ENCODE peak calls at places on chromosomes 4 and X, in five cellular contexts. One of them, this sample, is unnamed.

GRCh38 chrX:34918091-34918736 is 24.4 kb upstream of the FAM47B start:
- DNase-seq in testis: no peak
- DNase-seq in GM12878: no peak
- DNase-seq in fibroblast of the aortic adventitia: peak; percentile 58
- DNase-seq in gastrocnemius medialis: no peak
- DNase-seq in this sample: no peak

GRCh38 chr4:11602606-11603355 is 174.1 kb upstream of the HS3ST1 start:
- DNase-seq in testis: no peak
- DNase-seq in GM12878: no peak
- DNase-seq in fibroblast of the aortic adventitia: no peak
- DNase-seq in gastrocnemius medialis: no peak
- DNase-seq in this sample: no peak

GRCh38 chrX:10157545-10157944 is 770 bp downstream of the CLCN4 start:
- DNase-seq in testis: no peak
- DNase-seq in GM12878: no peak
- DNase-seq in fibroblast of the aortic adventitia: peak; percentile 70
- DNase-seq in gastrocnemius medialis: no peak
- DNase-seq in this sample: no peak

GRCh38 chr4:184959786-184960185 is 58.5 kb upstream of the HELT start:
- DNase-seq in testis: no peak
- DNase-seq in GM12878: no peak
- DNase-seq in fibroblast of the aortic adventitia: no peak
- DNase-seq in gastrocnemius medialis: no peak
- DNase-seq in this sample: no peak

GRCh38 chr4:176188654-176189053 is 6.7 kb downstream of the SPATA4 start:
- DNase-seq in testis: no peak
- DNase-seq in GM12878: no peak
- DNase-seq in fibroblast of the aortic adventitia: no peak
- DNase-seq in gastrocnemius medialis: no peak
- DNase-seq in this sample: no peak

GRCh38 chr4:52199574-52200338 is 148.7 kb downstream of the SPATA18 start:
- DNase-seq in testis: no peak
- DNase-seq in GM12878: no peak
- DNase-seq in fibroblast of the aortic adventitia: peak; percentile 75
- DNase-seq in gastrocnemius medialis: no peak
- DNase-seq in this sample: peak; percentile 71

GRCh38 chrX:153882086-153882498 is 3.9 kb downstream of the L1CAM start:
- DNase-seq in testis: no peak
- DNase-seq in GM12878: no peak
- DNase-seq in fibroblast of the aortic adventitia: no peak
- DNase-seq in gastrocnemius medialis: no peak
- DNase-seq in this sample: no peak

GRCh38 chr4:24229976-24230375 is 340.1 kb upstream of the PPARGC1A start:
- DNase-seq in testis: no peak
- DNase-seq in GM12878: no peak
- DNase-seq in fibroblast of the aortic adventitia: peak; percentile 10
- DNase-seq in gastrocnemius medialis: no peak
- DNase-seq in this sample: peak; percentile 13

GRCh38 chr4:82748176-82748575 is 50.4 kb downstream of the SCD5 start:
- DNase-seq in testis: no peak
- DNase-seq in GM12878: no peak
- DNase-seq in fibroblast of the aortic adventitia: no peak
- DNase-seq in gastrocnemius medialis: no peak
- DNase-seq in this sample: no peak

GRCh38 chrX:11351375-11352295 is 58.4 kb downstream of the AMELX start:
- DNase-seq in testis: peak; percentile 28
- DNase-seq in GM12878: no peak
- DNase-seq in fibroblast of the aortic adventitia: peak; percentile 72
- DNase-seq in gastrocnemius medialis: peak; percentile 71
- DNase-seq in this sample: peak; percentile 27

GRCh38 chr4:37793562-37793961 is 32.9 kb upstream of the PGM2 start:
- DNase-seq in testis: no peak
- DNase-seq in GM12878: no peak
- DNase-seq in fibroblast of the aortic adventitia: peak; percentile 25
- DNase-seq in gastrocnemius medialis: no peak
- DNase-seq in this sample: no peak

GRCh38 chrX:16002185-16002584 is 121.2 kb upstream of the GRPR start:
- DNase-seq in testis: no peak
- DNase-seq in GM12878: no peak
- DNase-seq in fibroblast of the aortic adventitia: peak; percentile 12
- DNase-seq in gastrocnemius medialis: no peak
- DNase-seq in this sample: no peak

GRCh38 chr4:171186700-171187099 is 626.5 kb upstream of the GALNTL6 start:
- DNase-seq in testis: no peak
- DNase-seq in GM12878: no peak
- DNase-seq in fibroblast of the aortic adventitia: no peak
- DNase-seq in gastrocnemius medialis: no peak
- DNase-seq in this sample: no peak

DNA sequence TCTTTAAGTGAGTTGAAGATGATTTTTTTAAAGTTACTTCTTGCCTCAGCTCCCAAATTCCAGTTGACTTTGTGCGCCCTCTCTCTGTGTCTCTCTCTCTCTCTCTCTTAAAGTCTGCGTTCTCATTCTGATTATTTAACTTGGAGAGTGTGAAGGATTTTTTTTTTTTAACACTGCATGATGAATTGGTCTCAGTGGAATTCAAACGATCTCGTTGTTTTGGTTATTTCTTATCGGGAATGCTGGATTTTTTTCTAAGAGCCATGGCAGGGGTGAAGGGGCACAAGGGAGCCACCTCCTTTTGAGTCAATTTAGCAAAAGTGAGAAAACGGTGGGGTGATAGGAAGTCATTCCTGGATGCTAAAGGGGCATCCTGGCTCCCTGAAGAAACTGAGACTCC is 176.1 kb downstream of the SHROOM3 start:
- DNase-seq in testis: no peak
- DNase-seq in GM12878: no peak
- DNase-seq in fibroblast of the aortic adventitia: peak; percentile 92
- DNase-seq in gastrocnemius medialis: no peak
- DNase-seq in this sample: no peak
- H3K4me3 ChIP-seq in testis: no peak overlapping the region
- H3K4me3 ChIP-seq in GM12878: no peak overlapping the region
- H3K4me3 ChIP-seq in fibroblast of the aortic adventitia: peak overlapping the region; percentile 29
- H3K4me3 ChIP-seq in gastrocnemius medialis: no peak overlapping the region
- H3K4me3 ChIP-seq in this sample: no peak overlapping the region

DNA sequence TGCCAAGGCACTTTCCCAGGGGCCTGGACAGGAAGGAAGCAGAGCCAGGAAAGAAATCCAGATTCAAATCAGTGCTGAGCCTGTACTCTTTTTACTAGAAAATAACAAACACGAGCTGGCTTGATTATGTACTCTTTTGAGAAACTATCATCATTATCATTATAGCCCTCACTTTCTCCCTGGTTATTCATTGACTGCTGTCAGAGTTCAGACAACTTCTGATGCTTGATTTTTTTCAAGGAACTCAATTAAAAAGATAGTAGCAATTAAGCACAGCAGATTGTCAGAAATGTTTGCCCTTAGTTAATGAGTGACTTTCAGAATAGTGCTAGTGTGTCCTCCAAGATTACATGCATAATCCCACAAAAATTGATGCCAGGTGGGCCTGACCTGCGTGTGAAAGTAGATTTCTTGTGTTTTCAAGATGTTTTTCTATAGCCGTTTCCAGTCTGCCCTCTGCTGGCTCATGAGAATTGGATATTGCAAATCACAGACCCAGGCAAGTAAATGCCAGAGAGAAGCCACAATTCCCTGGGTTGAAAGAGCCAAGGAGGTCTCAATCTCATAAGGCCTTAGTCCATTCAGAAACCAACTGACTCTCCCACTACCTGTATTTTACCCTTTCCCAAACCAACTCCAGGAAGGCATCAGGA is 14.3 kb upstream of the PNPLA4 start:
- DNase-seq in testis: peak; percentile 16
- DNase-seq in GM12878: no peak
- DNase-seq in fibroblast of the aortic adventitia: peak; percentile 7
- DNase-seq in gastrocnemius medialis: no peak
- DNase-seq in this sample: no peak
- TF ChIP-seq CTCF in testis: no peak
- TF ChIP-seq CTCF in GM12878: peak; percentile 50
- TF ChIP-seq CTCF in fibroblast of the aortic adventitia: peak; percentile 39
- TF ChIP-seq CTCF in gastrocnemius medialis: no peak
- TF ChIP-seq CTCF in this sample: peak; percentile 46

DNA sequence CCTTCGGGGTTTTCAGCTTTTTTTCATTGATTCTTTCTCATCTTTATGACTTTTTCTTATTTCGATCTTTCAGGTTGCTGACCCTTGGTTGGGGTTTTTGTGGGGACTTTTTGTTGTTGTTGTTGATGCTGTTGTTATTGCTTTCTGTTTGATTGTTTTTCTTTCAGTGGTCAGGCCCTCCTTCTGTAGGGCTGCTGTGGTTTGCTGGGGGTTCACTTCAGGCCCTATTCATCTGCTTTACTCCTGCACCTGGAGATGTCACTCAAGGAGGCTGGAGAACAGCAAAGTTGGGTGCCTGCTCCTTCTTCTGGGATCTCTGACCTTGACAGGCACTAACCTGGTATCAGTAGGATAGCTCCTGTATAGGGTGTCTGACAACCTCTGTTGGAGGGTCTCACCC is 39.9 kb upstream of the PCDH18 start:
- DNase-seq in testis: no peak
- DNase-seq in GM12878: peak; percentile 5
- DNase-seq in fibroblast of the aortic adventitia: no peak
- DNase-seq in gastrocnemius medialis: no peak
- DNase-seq in this sample: no peak
- H3K4me3 ChIP-seq in testis: no peak overlapping the region
- H3K4me3 ChIP-seq in GM12878: no peak overlapping the region
- H3K4me3 ChIP-seq in fibroblast of the aortic adventitia: no peak overlapping the region
- H3K4me3 ChIP-seq in gastrocnemius medialis: no peak overlapping the region
- H3K4me3 ChIP-seq in this sample: no peak overlapping the region

GRCh38 chr4:72473434-72473900 is 95.6 kb downstream of the ADAMTS3 start:
- DNase-seq in testis: no peak
- DNase-seq in GM12878: no peak
- DNase-seq in fibroblast of the aortic adventitia: no peak
- DNase-seq in gastrocnemius medialis: no peak
- DNase-seq in this sample: no peak

GRCh38 chr4:72463724-72464123 is 105.3 kb downstream of the ADAMTS3 start:
- DNase-seq in testis: no peak
- DNase-seq in GM12878: no peak
- DNase-seq in fibroblast of the aortic adventitia: no peak
- DNase-seq in gastrocnemius medialis: no peak
- DNase-seq in this sample: no peak

GRCh38 chr4:72471816-72472215 is 97.2 kb downstream of the ADAMTS3 start:
- DNase-seq in testis: no peak
- DNase-seq in GM12878: no peak
- DNase-seq in fibroblast of the aortic adventitia: no peak
- DNase-seq in gastrocnemius medialis: no peak
- DNase-seq in this sample: no peak

GRCh38 chr4:72467633-72468032 is 101.4 kb downstream of the ADAMTS3 start:
- DNase-seq in testis: no peak
- DNase-seq in GM12878: no peak
- DNase-seq in fibroblast of the aortic adventitia: no peak
- DNase-seq in gastrocnemius medialis: no peak
- DNase-seq in this sample: no peak

DNA sequence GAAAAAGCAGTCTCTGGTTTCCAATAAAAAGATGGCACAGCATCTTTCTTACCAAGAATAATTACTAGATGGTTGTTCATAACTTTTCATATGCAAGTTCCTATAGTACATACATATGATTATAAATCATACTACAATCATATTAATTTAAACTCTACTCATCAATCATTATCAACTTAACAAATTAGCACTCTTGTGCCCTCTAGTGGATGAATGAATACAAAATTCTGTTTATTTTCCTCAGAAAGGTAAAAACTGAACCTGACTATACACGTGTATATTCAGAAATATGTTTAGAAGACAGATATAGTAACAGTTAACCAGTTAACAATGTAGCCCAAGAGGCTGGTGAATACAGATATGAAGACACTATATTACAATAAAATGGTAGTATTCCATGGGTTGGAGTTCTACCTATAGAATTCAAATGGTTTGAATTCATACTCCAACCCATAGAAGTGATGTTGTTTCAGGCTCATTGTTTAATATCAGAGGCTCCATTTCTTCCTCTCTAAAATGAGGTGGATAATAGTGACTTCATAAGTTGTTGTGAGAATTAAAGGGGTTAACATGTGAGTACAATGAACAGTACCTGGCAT is 100.0 kb downstream of the ADAMTS3 start:
- DNase-seq in testis: no peak
- DNase-seq in GM12878: no peak
- DNase-seq in fibroblast of the aortic adventitia: peak; percentile 61
- DNase-seq in gastrocnemius medialis: no peak
- DNase-seq in this sample: no peak
- TF ChIP-seq CTCF in testis: peak; percentile 15
- TF ChIP-seq CTCF in GM12878: peak; percentile 30
- TF ChIP-seq CTCF in fibroblast of the aortic adventitia: peak; percentile 45
- TF ChIP-seq CTCF in gastrocnemius medialis: no peak
- TF ChIP-seq CTCF in this sample: no peak

This sample was measured in AG09309.